ENCODE peak calls at places on chromosome 2, in seven cellular contexts. R is fibroblast of pulmonary artery, I is cardiac fibroblast, Y is heart right ventricle, J is adrenal gland, N is foreskin fibroblast, Q is stomach. H is an unnamed sample.

GRCh38 chr2:219041252-219041651 is at the start of gene CFAP65:
- DNase-seq in R (peak), I (peak), Y (no peak), J (no peak), N (peak), Q (peak), H (no peak)

GRCh38 chr2:237603718-237604362 is 13.3 kb upstream of the RAB17 start:
- DNase-seq in R (peak), I (peak), Y (no peak), J (peak), N (peak), Q (no peak), H (no peak)

GRCh38 chr2:85216051-85216431 is 82.8 kb downstream of the TCF7L1 start:
- DNase-seq in R (no peak), I (no peak), Y (no peak), J (no peak), N (no peak), Q (no peak), H (no peak)

GRCh38 chr2:26492749-26493515 is 15.0 kb upstream of the OTOF start:
- DNase-seq in R (no peak), I (no peak), Y (no peak), J (no peak), N (no peak), Q (no peak), H (no peak)

GRCh38 chr2:202643012-202643858 is 8.5 kb downstream of the FAM117B start:
- DNase-seq in R (no peak), I (no peak), Y (no peak), J (no peak), N (no peak), Q (no peak), H (no peak)

GRCh38 chr2:205670292-205670691 is 12.0 kb upstream of the NRP2 start:
- DNase-seq in R (no peak), I (no peak), Y (no peak), J (no peak), N (no peak), Q (no peak), H (no peak)

GRCh38 chr2:241897231-241897916 is 27.8 kb downstream of the RTP5 start:
- DNase-seq in R (no peak), I (no peak), Y (no peak), J (no peak), N (no peak), Q (peak), H (no peak)

GRCh38 chr2:196962325-196962724 is 35.8 kb upstream of the PGAP1 start:
- DNase-seq in R (no peak), I (no peak), Y (no peak), J (no peak), N (no peak), Q (no peak), H (no peak)

GRCh38 chr2:234242446-234242810 is 191.9 kb downstream of the SPP2 start:
- DNase-seq in R (no peak), I (no peak), Y (no peak), J (no peak), N (no peak), Q (no peak), H (no peak)
- H3K4me3 ChIP-seq in R (no peak), I (no peak), Y (no peak), J (no peak), N (no peak), Q (no peak), H (no peak)

DNA sequence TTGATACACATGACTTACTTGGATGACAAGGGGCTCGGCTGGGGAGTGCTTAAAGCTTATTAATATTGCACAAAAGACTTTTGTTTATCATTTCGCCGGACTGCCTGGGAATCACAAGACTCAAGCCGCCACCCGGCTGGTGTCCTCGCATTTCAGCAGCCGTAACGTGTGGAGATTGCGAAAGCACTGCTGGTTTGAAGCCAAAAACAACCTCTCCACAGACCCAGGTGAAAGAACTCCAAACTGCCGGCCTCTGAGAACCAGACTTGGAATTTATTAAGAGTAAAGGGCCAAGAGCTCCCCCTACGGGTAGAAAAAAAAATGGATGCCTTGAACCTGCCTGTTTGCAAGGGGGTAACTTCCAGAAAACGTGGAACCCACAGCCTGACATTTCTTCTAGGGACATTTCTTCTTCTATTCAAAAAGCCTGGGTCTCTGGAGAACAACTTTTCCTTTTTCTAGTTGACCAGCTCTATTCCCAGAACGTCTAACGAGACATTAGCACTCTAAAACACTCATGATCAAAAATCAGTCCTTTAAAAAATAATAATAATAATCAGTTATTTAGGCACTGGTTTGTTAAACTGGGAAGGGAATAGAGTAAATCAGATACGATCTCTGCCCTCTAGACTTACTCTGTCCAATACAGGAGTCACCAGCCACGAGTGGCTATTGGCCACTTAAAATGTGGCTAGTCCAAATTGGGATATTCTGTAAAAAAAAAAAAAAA is 216.3 kb downstream of the C1D start:
- DNase-seq in R (peak), I (peak), Y (peak), J (peak), N (peak), Q (peak), H (peak)
- TF ChIP-seq CTCF in R (peak), I (peak), Y (peak), J (peak), N (peak), Q (peak), H (peak)

DNA sequence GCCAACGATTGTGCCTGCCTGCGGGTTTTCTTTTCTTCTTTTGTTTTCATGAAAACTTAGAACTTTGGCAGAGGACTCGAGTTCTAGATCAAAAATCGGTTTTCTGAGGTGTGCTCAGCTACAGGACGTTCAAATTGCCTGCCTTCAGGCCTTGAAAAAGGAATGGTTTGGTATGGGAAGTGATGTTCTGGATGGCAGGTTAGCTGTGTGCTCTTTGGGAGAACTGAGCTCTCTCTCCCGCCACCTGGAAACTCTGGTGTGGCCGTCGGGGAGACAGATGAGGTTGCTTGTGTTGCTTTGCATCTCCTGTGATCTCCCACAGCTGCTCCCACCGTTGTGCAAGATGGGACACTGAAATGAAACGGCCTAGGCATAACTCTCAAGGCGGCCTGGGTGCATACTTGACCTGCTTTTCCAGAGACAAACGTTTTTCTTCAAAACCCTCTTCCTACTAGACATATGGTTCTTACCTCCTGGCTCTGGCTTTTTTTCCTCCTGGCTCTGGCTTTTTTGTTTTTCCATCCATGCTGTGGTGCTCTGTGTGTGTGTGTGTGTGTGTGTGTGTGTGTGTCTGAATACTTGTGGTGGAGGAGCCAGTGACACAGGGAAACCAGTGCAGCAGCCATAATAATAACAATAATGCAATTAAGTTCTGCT is 2.0 kb downstream of the FMNL2 start:
- DNase-seq in R (peak), I (peak), Y (no peak), J (peak), N (peak), Q (peak), H (no peak)
- H3K4me3 ChIP-seq in R (peak), I (peak), Y (peak), J (peak), N (peak), Q (peak), H (peak)

GRCh38 chr2:122338000-122338399 is 582.5 kb downstream of the TSN start:
- DNase-seq in R (no peak), I (no peak), Y (no peak), J (no peak), N (no peak), Q (no peak), H (no peak)
- TF ChIP-seq CTCF in R (no peak), I (no peak), Y (no peak), J (no peak), N (no peak), Q (no peak), H (no peak)

GRCh38 chr2:158968396-158969161 is at the start of gene TANC1:
- DNase-seq in R (peak), I (peak), Y (peak), J (peak), N (peak), Q (peak), H (peak)

GRCh38 chr2:158969717-158970521 is 1.5 kb downstream of the TANC1 start:
- DNase-seq in R (peak), I (peak), Y (peak), J (peak), N (peak), Q (peak), H (no peak)

GRCh38 chr2:158973111-158973510 is 4.7 kb downstream of the TANC1 start:
- DNase-seq in R (no peak), I (no peak), Y (no peak), J (no peak), N (no peak), Q (no peak), H (no peak)

GRCh38 chr2:158969162-158969716 is 799 bp downstream of the TANC1 start:
- DNase-seq in R (no peak), I (no peak), Y (no peak), J (no peak), N (peak), Q (no peak), H (no peak)

GRCh38 chr2:158970522-158970855 is 2.0 kb downstream of the TANC1 start:
- DNase-seq in R (no peak), I (no peak), Y (no peak), J (no peak), N (no peak), Q (no peak), H (no peak)
- H3K4me3 ChIP-seq in R (peak), I (peak), Y (peak), J (peak), N (peak), Q (peak), H (peak)